ENCODE peak calls at places on chromosomes 13 and 19, in eight cellular contexts. O, L, X, J, B, U, P and S are unnamed samples.
A peak's percentile ranks its signal among the peaks of the same experiment; 100 is the strongest.

GRCh38 chr19:7917292-7918061 is 2.7 kb upstream of the SNAPC2 start:
- DNase-seq in X (peak; percentile 30), J (peak; percentile 62), L (no peak), B (peak; percentile 48), U (no peak), P (peak; percentile 64), O (no peak), S (peak; percentile 16)

GRCh38 chr19:42092350-42092749 is 16.4 kb downstream of the ZNF574 start:
- DNase-seq in U (no peak), B (no peak), O (no peak), L (no peak), X (peak; percentile 80), J (peak; percentile 46), P (peak; percentile 25), S (peak; percentile 39)

GRCh38 chr19:7544626-7545025 is 9.1 kb downstream of the PNPLA6 start:
- DNase-seq in P (no peak), U (no peak), O (no peak), B (no peak), X (no peak), L (no peak), J (no peak), S (no peak)

GRCh38 chr19:8526345-8527062 is 12.5 kb upstream of the ZNF414 start:
- DNase-seq in U (no peak), B (no peak), J (peak; percentile 93), L (peak; percentile 91), O (no peak), P (peak; percentile 95), X (peak; percentile 87), S (peak; percentile 84)

GRCh38 chr13:66805657-66806056 is 424.5 kb downstream of the PCDH9 start:
- DNase-seq in J (peak; percentile 6), L (no peak), O (no peak), B (no peak), P (peak; percentile 88), U (no peak), X (no peak), S (no peak)

GRCh38 chr13:33541962-33542308 is 256.4 kb upstream of the STARD13 start:
- DNase-seq in J (no peak), B (no peak), U (no peak), P (no peak), O (no peak), L (no peak), X (no peak), S (no peak)

GRCh38 chr19:29524201-29524911 is 1.4 kb upstream of the VSTM2B start:
- DNase-seq in U (no peak), O (no peak), L (no peak), B (no peak), X (no peak), P (no peak), J (no peak), S (peak; percentile 2)

GRCh38 chr13:21227917-21228316 is 51.5 kb downstream of the MRPL57 start:
- DNase-seq in P (no peak), O (no peak), X (no peak), L (no peak), U (no peak), B (no peak), J (no peak), S (no peak)

GRCh38 chr19:2624537-2625091 is 77.9 kb downstream of the GNG7 start:
- DNase-seq in B (no peak), X (no peak), P (no peak), O (no peak), J (no peak), L (peak; percentile 83), U (no peak), S (peak; percentile 81)

GRCh38 chr13:113211774-113212173 is 2.4 kb downstream of the CUL4A start:
- DNase-seq in P (no peak), O (no peak), L (no peak), B (no peak), U (no peak), X (no peak), J (no peak), S (no peak)

GRCh38 chr13:107518292-107518691 is 697.0 kb downstream of the LIG4 start:
- DNase-seq in B (no peak), O (no peak), J (no peak), L (no peak), P (peak; percentile 21), U (no peak), X (no peak), S (no peak)

GRCh38 chr13:51240888-51241475 is 18.8 kb downstream of the FAM124A start:
- DNase-seq in P (peak; percentile 51), X (no peak), O (no peak), U (no peak), B (no peak), L (no peak), J (no peak), S (no peak)

GRCh38 chr19:37361994-37362393 is 8.9 kb upstream of the ZNF527 start:
- DNase-seq in B (no peak), X (no peak), P (peak; percentile 16), J (peak; percentile 8), O (no peak), U (no peak), L (no peak), S (no peak)

GRCh38 chr13:48476674-48477073 is 56.2 kb downstream of the RCBTB2 start:
- DNase-seq in J (no peak), U (no peak), O (no peak), L (no peak), X (no peak), P (no peak), B (no peak), S (no peak)

GRCh38 chr19:34938886-34939285 is 12.2 kb downstream of the ZNF30 start:
- DNase-seq in O (no peak), U (no peak), X (no peak), J (no peak), L (no peak), B (no peak), P (no peak), S (no peak)

GRCh38 chr13:84481958-84482357 is 599.7 kb upstream of the SLITRK1 start:
- DNase-seq in P (peak; percentile 6), U (peak; percentile 52), L (no peak), J (peak; percentile 25), O (no peak), B (no peak), X (no peak), S (no peak)

GRCh38 chr13:111259058-111259457 is 61.4 kb upstream of the TEX29 start:
- DNase-seq in P (no peak), J (no peak), X (no peak), U (no peak), B (no peak), L (no peak), O (no peak), S (no peak)

GRCh38 chr13:114148521-114148855 is 16.1 kb upstream of the RASA3 start:
- DNase-seq in O (no peak), U (no peak), X (no peak), P (no peak), J (no peak), L (peak; percentile 68), B (no peak), S (no peak)

GRCh38 chr13:114113961-114114360 is 18.5 kb downstream of the RASA3 start:
- DNase-seq in U (no peak), B (no peak), P (no peak), X (no peak), J (no peak), L (peak; percentile 50), O (no peak), S (no peak)

GRCh38 chr19:35363001-35363590 is 4.8 kb downstream of the FFAR3 start:
- DNase-seq in P (no peak), U (no peak), L (no peak), O (no peak), J (no peak), B (no peak), X (no peak), S (no peak)

GRCh38 chr19:40600086-40600917 is 867 bp upstream of the LTBP4 start:
- DNase-seq in L (no peak), U (no peak), X (no peak), P (no peak), O (no peak), J (no peak), B (no peak), S (no peak)

GRCh38 chr19:45472557-45473365 is 5.0 kb downstream of the FOSB start:
- DNase-seq in O (no peak), U (no peak), X (no peak), L (no peak), J (no peak), P (peak; percentile 39), B (no peak), S (no peak)

GRCh38 chr13:21894091-21894490 is 223.2 kb downstream of the FGF9 start:
- DNase-seq in X (peak; percentile 55), L (no peak), B (no peak), J (no peak), O (no peak), P (no peak), U (no peak), S (no peak)

GRCh38 chr19:48624791-48625723 is 5.8 kb downstream of the SPHK2 start:
- DNase-seq in L (no peak), O (no peak), B (no peak), U (no peak), P (no peak), X (no peak), J (no peak), S (no peak)

GRCh38 chr13:40063743-40064142 is 408.3 kb downstream of the COG6 start:
- DNase-seq in L (no peak), J (no peak), X (no peak), P (peak; percentile 19), U (no peak), O (no peak), B (no peak), S (no peak)